ENCODE peak calls at places on chromosome 9, in six cellular contexts. F is neural progenitor cell, C is endothelial cell, R is WTC11, X is GM13977, T is HFFc6. L is an unnamed sample.

GRCh38 chr9:94993141-94993820 is 266.8 kb downstream of the AOPEP start:
- DNase-seq in R (no peak), C (no peak), X (no peak), T (no peak), F (no peak), L (no peak)

GRCh38 chr9:306907-307306 is 92.2 kb downstream of the DOCK8 start:
- DNase-seq in T (no peak), X (no peak), R (peak; percentile 41), F (peak; percentile 13), C (peak; percentile 28), L (peak; percentile 26)

GRCh38 chr9:127714916-127715442 is 484 bp downstream of the PTRH1 start:
- DNase-seq in R (no peak), F (peak; percentile 65), X (peak; percentile 58), C (peak; percentile 33), T (no peak), L (no peak)

GRCh38 chr9:134399435-134400056 is 73.3 kb downstream of the RXRA start:
- DNase-seq in F (no peak), X (no peak), C (no peak), R (no peak), T (peak; percentile 25), L (no peak)

GRCh38 chr9:94625835-94626234 is 13.5 kb downstream of the FBP1 start:
- DNase-seq in C (no peak), R (no peak), T (no peak), F (no peak), X (no peak), L (no peak)

GRCh38 chr9:16704489-16705111 is 165.9 kb downstream of the BNC2 start:
- DNase-seq in C (peak; percentile 19), F (peak; percentile 43), R (peak; percentile 50), T (no peak), X (no peak), L (no peak)

GRCh38 chr9:33106372-33106771 is 29.9 kb upstream of the SMU1 start:
- DNase-seq in C (no peak), F (no peak), R (no peak), X (no peak), T (no peak), L (no peak)

GRCh38 chr9:129069825-129070473 is 11.0 kb upstream of the DOLPP1 start:
- DNase-seq in R (no peak), F (no peak), X (no peak), T (no peak), C (no peak), L (no peak)

GRCh38 chr9:72480931-72481330 is 40.5 kb upstream of the TMC1 start:
- DNase-seq in R (no peak), F (no peak), T (peak; percentile 9), C (no peak), X (no peak), L (no peak)

GRCh38 chr9:70085241-70085640 is 41.6 kb downstream of the MAMDC2 start:
- DNase-seq in C (peak; percentile 28), X (no peak), F (peak; percentile 64), T (no peak), R (no peak), L (no peak)

DNA sequence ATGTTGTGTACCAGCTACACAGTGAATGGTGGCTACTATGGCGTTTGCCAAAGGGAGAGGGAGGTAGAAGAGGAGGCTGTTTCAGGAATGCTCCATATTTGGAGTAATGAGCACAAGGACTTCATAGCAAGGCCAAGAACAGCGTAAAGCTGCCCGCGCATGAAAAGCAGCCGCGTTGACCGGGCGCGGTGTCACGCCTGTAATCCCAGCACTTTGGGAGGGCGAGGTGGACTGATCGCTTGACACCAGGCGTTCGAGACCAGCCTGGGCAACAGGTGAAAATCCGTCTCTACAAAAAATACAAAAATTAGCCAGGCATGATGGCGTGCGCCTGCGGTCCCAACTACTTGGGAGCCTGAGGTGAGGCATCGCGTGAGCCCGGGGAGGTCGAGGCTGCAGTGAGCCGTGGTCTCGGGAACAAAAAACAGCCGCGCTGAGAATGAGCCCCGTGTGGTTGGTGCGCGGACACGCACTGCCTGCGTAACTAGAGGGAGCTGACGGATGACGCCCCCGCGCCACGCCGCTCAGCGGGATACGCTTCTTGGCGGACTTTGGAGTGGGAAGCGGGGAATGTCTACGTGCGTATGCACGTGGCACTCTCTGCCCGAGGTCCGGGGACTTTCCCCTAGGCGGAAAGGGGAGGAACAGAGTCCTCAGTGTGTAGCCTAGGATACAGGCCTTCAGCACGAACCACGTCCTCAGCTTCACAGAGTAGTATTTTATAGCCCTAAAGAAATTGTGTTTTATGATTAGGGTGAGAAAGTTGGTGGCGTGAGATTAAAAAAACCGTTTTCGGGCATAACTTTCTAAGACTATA is at the start of gene RMRP:
- DNase-seq in F (peak; percentile 98), R (peak; percentile 96), T (peak; percentile 100), C (peak; percentile 92), X (peak; percentile 92), L (peak; percentile 92)
- TF ChIP-seq CTCF in F (peak; percentile 30), R (no peak), T (peak; percentile 64), C (no peak), X (peak; percentile 10), L (no peak)

GRCh38 chr9:7234144-7234543 is 476.4 kb downstream of the KDM4C start:
- DNase-seq in R (peak; percentile 85), T (peak; percentile 20), C (peak; percentile 50), X (peak; percentile 14), F (peak; percentile 68), L (peak; percentile 34)
- TF ChIP-seq CTCF in R (peak; percentile 65), T (peak; percentile 78), C (peak; percentile 74), X (peak; percentile 69), F (peak; percentile 66), L (peak; percentile 52)

GRCh38 chr9:132651259-132651658 is 18.5 kb downstream of the DDX31 start:
- DNase-seq in C (peak; percentile 40), T (peak; percentile 43), R (no peak), F (no peak), X (no peak), L (no peak)
- TF ChIP-seq CTCF in C (peak; percentile 42), T (peak; percentile 77), R (no peak), F (peak; percentile 52), X (peak; percentile 21), L (peak; percentile 23)

GRCh38 chr9:88011005-88011766 is 36.9 kb upstream of the CDK20 start:
- DNase-seq in R (no peak), T (peak; percentile 20), F (peak; percentile 21), X (no peak), C (no peak), L (no peak)
- TF ChIP-seq CTCF in R (no peak), T (peak; percentile 69), F (peak; percentile 51), X (no peak), C (peak; percentile 21), L (no peak)

DNA sequence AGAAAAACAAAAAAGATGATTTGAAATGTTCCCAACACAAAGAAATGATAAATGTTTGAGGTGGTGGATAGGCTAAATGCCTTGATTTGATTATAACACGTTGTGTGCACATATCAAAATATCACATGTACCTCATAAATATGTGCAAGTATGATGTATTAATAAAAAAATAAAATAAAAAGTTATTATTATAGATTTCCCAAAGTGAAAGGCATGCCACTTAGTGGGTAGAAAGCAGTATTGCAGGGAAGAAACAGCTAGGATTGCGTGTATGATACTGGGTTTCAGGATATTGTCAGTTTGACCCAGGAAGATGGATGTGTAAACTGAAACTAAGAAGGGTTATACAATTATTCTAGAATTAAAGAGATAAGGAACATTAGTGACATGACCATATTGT is 3.6 kb upstream of the TMEM38B start:
- DNase-seq in R (no peak), F (no peak), T (no peak), X (no peak), C (no peak), L (no peak)
- TF ChIP-seq CTCF in R (peak; percentile 16), F (peak; percentile 49), T (peak; percentile 79), X (peak; percentile 36), C (peak; percentile 58), L (peak; percentile 32)

GRCh38 chr9:98085058-98085457 is 28.5 kb downstream of the NANS start:
- DNase-seq in C (no peak), X (no peak), T (no peak), F (no peak), R (no peak), L (no peak)

GRCh38 chr9:98085955-98086354 is 29.4 kb downstream of the NANS start:
- DNase-seq in F (peak; percentile 89), X (peak; percentile 46), R (peak; percentile 49), T (no peak), C (no peak), L (no peak)

GRCh38 chr9:98084396-98084795 is 27.9 kb downstream of the NANS start:
- DNase-seq in R (no peak), T (no peak), F (no peak), C (no peak), X (no peak), L (no peak)

GRCh38 chr9:98086461-98086860 is 29.9 kb downstream of the NANS start:
- DNase-seq in C (no peak), X (no peak), F (no peak), R (no peak), T (no peak), L (no peak)

DNA sequence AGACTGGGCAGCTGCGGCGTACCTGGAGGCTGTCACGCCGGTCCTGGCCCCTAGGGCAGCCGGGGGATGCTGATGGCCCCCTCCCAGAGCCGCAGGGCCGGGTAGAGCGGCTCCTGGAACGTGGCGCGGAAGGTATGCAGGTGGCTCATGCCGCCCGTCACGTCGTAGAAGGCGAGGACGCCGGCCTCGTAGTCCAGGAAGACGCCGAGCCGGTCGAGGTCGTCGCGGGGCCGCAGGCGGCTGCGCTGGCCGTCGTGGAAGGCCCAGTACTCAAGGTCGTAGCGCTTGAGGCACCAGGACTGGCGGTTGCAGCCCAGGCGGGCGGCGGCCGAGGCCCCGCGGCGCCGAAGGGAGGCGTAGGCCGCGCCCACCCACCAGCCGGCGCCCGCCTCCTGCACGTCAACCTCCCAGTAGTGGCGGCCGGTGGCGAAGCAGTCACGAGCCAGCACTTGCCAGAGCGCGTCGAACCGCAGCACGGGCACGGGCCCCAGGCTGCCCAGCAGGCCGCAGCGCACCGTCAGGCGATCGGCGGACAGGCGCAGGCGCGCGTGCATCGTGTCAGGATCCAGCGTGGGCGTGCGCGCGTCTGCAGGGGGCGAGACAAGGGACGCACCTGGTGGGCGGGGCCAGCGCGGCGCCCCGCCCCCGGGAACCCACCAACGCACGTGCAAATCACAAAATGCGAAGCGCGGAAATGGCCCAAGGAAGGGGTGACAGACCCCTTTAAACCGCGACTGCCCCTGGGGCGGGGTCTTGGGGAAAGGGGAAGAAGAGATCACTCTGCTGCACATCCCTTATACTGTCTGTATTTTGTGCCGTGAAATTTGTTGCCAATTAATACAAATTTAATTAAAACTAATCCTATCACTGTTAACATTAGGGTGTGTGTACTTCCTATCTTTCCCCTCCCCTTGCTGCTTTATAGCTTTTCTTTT is 31.2 kb downstream of the NANS start:
- DNase-seq in F (peak; percentile 75), C (peak; percentile 62), X (no peak), T (no peak), R (peak; percentile 72), L (peak; percentile 53)
- TF ChIP-seq CTCF in F (no peak), C (peak; percentile 21), X (no peak), T (no peak), R (no peak), L (no peak)

DNA sequence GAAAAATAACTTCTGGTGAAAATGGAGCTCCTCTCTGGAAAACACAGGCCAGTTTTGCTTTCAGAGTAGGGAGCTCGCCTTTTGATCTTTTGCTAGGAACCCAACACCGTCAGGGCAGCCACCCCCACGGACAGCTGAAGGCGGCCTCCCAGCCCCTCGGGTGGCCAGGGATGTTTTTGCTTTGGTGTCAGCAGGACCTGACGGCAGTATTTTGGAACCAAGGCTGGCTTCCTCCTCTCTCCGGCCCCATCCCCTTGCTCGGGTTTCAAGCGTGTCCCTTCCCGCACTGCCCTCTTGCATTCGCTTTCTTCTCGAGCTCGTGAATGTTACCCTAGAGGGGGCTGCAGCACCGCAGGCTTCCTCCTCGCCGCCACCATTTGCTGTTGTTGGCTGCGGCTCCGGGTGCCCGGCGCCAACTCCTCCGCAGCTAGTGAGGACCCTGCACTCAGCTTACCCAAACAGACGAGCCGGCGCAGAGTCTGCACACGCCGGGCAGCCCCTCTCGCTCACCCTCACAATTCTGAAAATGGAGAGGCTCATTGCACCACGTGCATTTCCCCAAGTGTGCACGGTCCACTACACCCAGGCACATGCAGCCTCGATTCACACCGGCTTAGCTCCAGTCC is 35.5 kb upstream of the ADAMTSL1 start:
- DNase-seq in T (peak; percentile 47), R (peak; percentile 52), F (peak; percentile 72), C (peak; percentile 22), X (no peak), L (no peak)
- TF ChIP-seq CTCF in T (peak; percentile 55), R (no peak), F (peak; percentile 41), C (no peak), X (no peak), L (no peak)

L was measured in GM10248.